ENCODE peak calls at places on chromosome 14, in four cellular contexts. N is posterior cingulate gyrus, Y is psoas muscle, P is hippocampal formation. A is an unnamed sample.

GRCh38 chr14:95200404-95200803 is 43.1 kb upstream of the DICER1 start:
- DNase-seq in P (no peak), N (no peak), Y (no peak), A (no peak)

GRCh38 chr14:104766256-104766862 is 13.4 kb downstream of the SIVA1 start:
- DNase-seq in P (no peak), N (no peak), Y (no peak), A (no peak)

GRCh38 chr14:23160924-23161522 is 22.4 kb downstream of the SLC7A8 start:
- DNase-seq in P (no peak), N (no peak), Y (peak; percentile 51), A (no peak)

GRCh38 chr14:76396714-76397187 is 20.8 kb downstream of the ESRRB start:
- DNase-seq in P (no peak), Y (no peak), N (no peak), A (no peak)

GRCh38 chr14:99579077-99579836 is 24.8 kb downstream of the CCDC85C start:
- DNase-seq in N (no peak), Y (no peak), P (no peak), A (no peak)

GRCh38 chr14:92844220-92844619 is 50.1 kb downstream of the GOLGA5 start:
- DNase-seq in P (no peak), Y (no peak), N (no peak), A (no peak)

GRCh38 chr14:40909906-40910305 is 696.8 kb upstream of the LRFN5 start:
- DNase-seq in Y (no peak), N (no peak), P (no peak), A (no peak)

GRCh38 chr14:98146416-98146815 is 1125.6 kb downstream of the BCL11B start:
- DNase-seq in P (no peak), Y (no peak), N (no peak), A (no peak)

GRCh38 chr14:28382460-28383220 is 383.9 kb upstream of the FOXG1 start:
- DNase-seq in N (no peak), Y (no peak), P (no peak), A (no peak)

GRCh38 chr14:39219075-39219499 is 14.6 kb upstream of the MIA2 start:
- DNase-seq in P (no peak), Y (no peak), N (no peak), A (no peak)

GRCh38 chr14:36976571-36977023 is 195.8 kb downstream of the SLC25A21 start:
- DNase-seq in N (no peak), Y (no peak), P (no peak), A (no peak)

GRCh38 chr14:75577090-75577489 is 1.3 kb upstream of the FLVCR2 start:
- DNase-seq in P (no peak), Y (no peak), N (no peak), A (no peak)

GRCh38 chr14:52399886-52400599 is 85.9 kb downstream of the PTGER2 start:
- DNase-seq in P (no peak), Y (no peak), N (no peak), A (no peak)

GRCh38 chr14:104968541-104969401 is 9.4 kb downstream of the AHNAK2 start:
- DNase-seq in Y (peak; percentile 47), N (no peak), P (no peak), A (no peak)

GRCh38 chr14:94388896-94389469 is 581 bp upstream of the SERPINA1 start:
- DNase-seq in N (no peak), P (no peak), Y (no peak), A (no peak)

GRCh38 chr14:24095196-24096068 is 1.3 kb downstream of the PCK2 start:
- DNase-seq in Y (peak; percentile 54), P (peak; percentile 7), N (no peak), A (no peak)

A was measured in anterior cingulate cortex.